ENCODE peak calls at places on chromosomes 1 and 21, in seven cellular contexts. B, X, P, U, E, S and C are unnamed samples.

GRCh38 chr1:218345673-218346390 is 696 bp downstream of the TGFB2 start:
- DNase-seq in S (peak; percentile 67), E (peak; percentile 7), B (peak; percentile 72), P (peak; percentile 82), U (peak; percentile 56), X (peak; percentile 65), C (peak; percentile 41)

GRCh38 chr1:169511339-169512028 is 25.7 kb upstream of the SLC19A2 start:
- DNase-seq in X (no peak), B (no peak), E (no peak), S (peak; percentile 67), P (no peak), U (no peak), C (no peak)

GRCh38 chr1:236401698-236402097 is 7.6 kb downstream of the EDARADD start:
- DNase-seq in B (no peak), P (no peak), E (no peak), U (no peak), S (no peak), X (no peak), C (no peak)

GRCh38 chr1:27408151-27408550 is 15.7 kb downstream of the GPR3 start:
- DNase-seq in S (peak; percentile 46), U (no peak), E (no peak), B (no peak), X (no peak), P (no peak), C (no peak)

GRCh38 chr1:230271396-230272035 is 154.6 kb downstream of the PGBD5 start:
- DNase-seq in X (no peak), B (no peak), S (no peak), P (no peak), U (no peak), E (no peak), C (no peak)

GRCh38 chr1:27555700-27556424 is 48.1 kb downstream of the AHDC1 start:
- DNase-seq in S (no peak), E (peak; percentile 8), P (no peak), X (no peak), B (no peak), U (no peak), C (no peak)

GRCh38 chr1:183841950-183842816 is 37.3 kb downstream of the RGL1 start:
- DNase-seq in B (no peak), U (peak; percentile 7), X (no peak), P (peak; percentile 25), E (peak; percentile 19), S (peak; percentile 69), C (no peak)

GRCh38 chr21:36792505-36792967 is 93.6 kb downstream of the SIM2 start:
- DNase-seq in S (peak; percentile 87), X (no peak), E (no peak), U (no peak), P (no peak), B (no peak), C (no peak)

GRCh38 chr1:43207229-43207853 is 35.2 kb downstream of the CFAP57 start:
- DNase-seq in B (no peak), E (no peak), S (peak; percentile 86), X (peak; percentile 35), P (no peak), U (no peak), C (no peak)

GRCh38 chr1:47519491-47519890 is 81.6 kb downstream of the FOXD2 start:
- DNase-seq in S (no peak), U (no peak), E (no peak), X (no peak), P (no peak), B (no peak), C (no peak)